ENCODE peak calls at places on chromosomes 12 and 14, in five cellular contexts. V is ovary, M is dorsolateral prefrontal cortex, S is HCT116, I is lung. G is an unnamed sample.

GRCh38 chr14:60093606-60094005 is 1.9 kb downstream of the PCNX4 start:
- DNase-seq in V (no peak), M (no peak), S (no peak), I (no peak), G (no peak)

GRCh38 chr12:120230974-120231315 is 30.0 kb upstream of the RPLP0 start:
- DNase-seq in V (no peak), M (no peak), S (no peak), I (no peak), G (no peak)

GRCh38 chr14:68394113-68394718 is 398.7 kb downstream of the ZFP36L1 start:
- DNase-seq in V (peak), M (no peak), S (no peak), I (no peak), G (peak)

GRCh38 chr14:77098470-77099353 is 654 bp downstream of the CIPC start:
- DNase-seq in V (peak), M (peak), S (no peak), I (peak), G (peak)

GRCh38 chr14:24481622-24482324 is 26.3 kb downstream of the CMA1 start:
- DNase-seq in V (no peak), M (no peak), S (peak), I (peak), G (peak)

GRCh38 chr14:62066304-62066703 is 304.1 kb downstream of the SNAPC1 start:
- DNase-seq in V (no peak), M (no peak), S (no peak), I (no peak), G (no peak)

GRCh38 chr12:125120566-125120965 is 55.3 kb downstream of the AACS start:
- DNase-seq in V (no peak), M (no peak), S (no peak), I (no peak), G (no peak)

GRCh38 chr12:26238341-26239126 is 43.2 kb downstream of the SSPN start:
- DNase-seq in V (no peak), M (no peak), S (no peak), I (no peak), G (no peak)

GRCh38 chr14:90443161-90444076 is 46.6 kb downstream of the CALM1 start:
- DNase-seq in V (no peak), M (no peak), S (no peak), I (no peak), G (no peak)

GRCh38 chr14:86673523-86673969 is 1143.6 kb downstream of the FLRT2 start:
- DNase-seq in V (no peak), M (no peak), S (no peak), I (peak), G (no peak)

GRCh38 chr14:99246536-99247083 is 25.4 kb downstream of the BCL11B start:
- DNase-seq in V (no peak), M (no peak), S (no peak), I (no peak), G (no peak)

GRCh38 chr14:96176275-96176674 is 28.4 kb upstream of the BDKRB2 start:
- DNase-seq in V (no peak), M (no peak), S (no peak), I (no peak), G (peak)

GRCh38 chr14:76941544-76942287 is 86.8 kb downstream of the IRF2BPL start:
- DNase-seq in V (no peak), M (no peak), S (no peak), I (no peak), G (no peak)

GRCh38 chr14:74038015-74038859 is 19.1 kb downstream of the BBOF1 start:
- DNase-seq in V (no peak), M (no peak), S (no peak), I (no peak), G (no peak)

GRCh38 chr14:90643982-90644510 is 172.2 kb downstream of the TTC7B start:
- DNase-seq in V (no peak), M (no peak), S (no peak), I (no peak), G (no peak)

GRCh38 chr14:62604524-62604923 is 440.7 kb downstream of the KCNH5 start:
- DNase-seq in V (no peak), M (no peak), S (no peak), I (no peak), G (no peak)

GRCh38 chr12:31525496-31526157 is 65.3 kb downstream of the DENND5B start:
- DNase-seq in V (no peak), M (no peak), S (no peak), I (no peak), G (no peak)

GRCh38 chr12:58815235-58815634 is 105.1 kb downstream of the LRIG3 start:
- DNase-seq in V (no peak), M (no peak), S (no peak), I (no peak), G (no peak)

GRCh38 chr12:57332646-57333312 is 81.8 kb upstream of the STAC3 start:
- DNase-seq in V (no peak), M (no peak), S (no peak), I (no peak), G (no peak)

GRCh38 chr12:85182699-85183098 is 97.3 kb upstream of the ALX1 start:
- DNase-seq in V (no peak), M (no peak), S (no peak), I (no peak), G (peak)

GRCh38 chr14:105733081-105734065 is 207.0 kb downstream of the TMEM121 start:
- DNase-seq in V (no peak), M (no peak), S (no peak), I (no peak), G (no peak)

GRCh38 chr12:95173392-95174251 is 43.6 kb downstream of the FGD6 start:
- DNase-seq in V (peak), M (no peak), S (no peak), I (peak), G (peak)

GRCh38 chr14:61145258-61145902 is 135.8 kb downstream of the TMEM30B start:
- DNase-seq in V (no peak), M (no peak), S (no peak), I (peak), G (peak)

GRCh38 chr14:68285421-68286179 is 466.0 kb downstream of the RAD51B start:
- DNase-seq in V (no peak), M (no peak), S (no peak), I (no peak), G (no peak)

GRCh38 chr12:18965210-18965609 is 164.3 kb upstream of the PLEKHA5 start:
- DNase-seq in V (no peak), M (no peak), S (no peak), I (no peak), G (no peak)

GRCh38 chr12:129067482-129067881 is 214.2 kb downstream of the GLT1D1 start:
- DNase-seq in V (no peak), M (no peak), S (no peak), I (no peak), G (no peak)

GRCh38 chr12:115597157-115597712 is 680.3 kb downstream of the MED13L start:
- DNase-seq in V (no peak), M (no peak), S (peak), I (no peak), G (peak)

GRCh38 chr12:45907955-45908354 is 82.4 kb downstream of the SCAF11 start:
- DNase-seq in V (no peak), M (no peak), S (no peak), I (no peak), G (no peak)

GRCh38 chr12:13794706-13795105 is 186.7 kb downstream of the GRIN2B start:
- DNase-seq in V (no peak), M (no peak), S (no peak), I (no peak), G (no peak)

GRCh38 chr12:89949457-89950195 is 241.0 kb upstream of the ATP2B1 start:
- DNase-seq in V (no peak), M (no peak), S (no peak), I (no peak), G (peak)

GRCh38 chr14:95533391-95533821 is 1.4 kb upstream of the GLRX5 start:
- DNase-seq in V (peak), M (no peak), S (no peak), I (no peak), G (no peak)

GRCh38 chr12:95790025-95790911 is at the start of gene NTN4:
- DNase-seq in V (peak), M (no peak), S (no peak), I (peak), G (peak)

GRCh38 chr12:111295176-111295575 is 73.7 kb downstream of the PHETA1 start:
- DNase-seq in V (no peak), M (no peak), S (no peak), I (no peak), G (no peak)

GRCh38 chr12:111293266-111294009 is 75.5 kb downstream of the PHETA1 start:
- DNase-seq in V (no peak), M (no peak), S (no peak), I (no peak), G (no peak)

GRCh38 chr12:111296906-111297463 is 71.9 kb downstream of the PHETA1 start:
- DNase-seq in V (no peak), M (no peak), S (no peak), I (no peak), G (no peak)

GRCh38 chr12:111298583-111299436 is 70.1 kb downstream of the PHETA1 start:
- DNase-seq in V (no peak), M (peak), S (peak), I (no peak), G (peak)

GRCh38 chr12:111297703-111298426 is 71.0 kb downstream of the PHETA1 start:
- DNase-seq in V (no peak), M (no peak), S (no peak), I (no peak), G (no peak)
- TF ChIP-seq CTCF in V (no peak), M (no peak), S (peak), I (no peak), G (no peak)

GRCh38 chr14:22667881-22668280 is 23.7 kb upstream of the OR6J1 start:
- DNase-seq in V (no peak), M (no peak), S (no peak), I (no peak), G (no peak)
- H3K4me3 ChIP-seq in V (no peak), M (no peak), S (no peak), I (no peak), G (no peak)

DNA sequence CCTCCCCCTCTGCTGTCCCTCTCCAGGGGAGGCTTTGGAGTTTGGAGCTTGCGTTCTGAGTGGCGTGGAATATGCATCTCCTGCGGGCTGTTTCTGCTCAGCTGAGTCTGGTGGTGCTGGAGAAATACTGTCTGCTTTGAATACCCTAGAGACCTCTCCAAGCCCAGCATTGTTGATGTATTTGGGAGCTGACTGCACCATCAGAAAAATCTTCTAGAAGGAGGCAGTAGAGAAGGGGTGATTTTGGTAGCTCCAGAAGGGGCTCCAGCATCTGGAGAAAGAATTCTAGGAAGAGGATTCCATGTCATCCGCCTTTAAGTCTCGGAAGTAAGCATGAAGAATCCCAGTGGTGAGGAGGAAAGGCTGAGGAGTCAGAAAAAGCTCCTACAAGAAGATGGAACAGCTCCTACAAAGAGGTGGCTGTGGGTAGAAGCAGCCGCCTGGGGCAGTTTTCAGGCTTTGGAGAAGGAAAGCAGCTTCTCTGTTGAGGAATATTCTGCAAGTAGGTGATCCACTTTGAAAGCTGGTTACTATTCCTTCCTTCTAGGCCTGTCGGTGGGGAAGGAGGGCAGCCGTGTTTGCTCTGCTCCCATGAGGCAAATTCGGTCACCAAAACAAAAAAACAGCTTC is 9.7 kb downstream of the MLXIP start:
- DNase-seq in V (no peak), M (no peak), S (no peak), I (no peak), G (no peak)
- TF ChIP-seq CTCF in V (no peak), M (no peak), S (no peak), I (no peak), G (no peak)

GRCh38 chr12:9868271-9868815 is 811 bp downstream of the CLEC2B start:
- DNase-seq in V (no peak), M (no peak), S (no peak), I (no peak), G (no peak)
- H3K4me3 ChIP-seq in V (peak), M (peak), S (no peak), I (no peak), G (peak)

GRCh38 chr12:9751204-9752144 is 9.2 kb downstream of the CD69 start:
- DNase-seq in V (no peak), M (no peak), S (peak), I (no peak), G (peak)
- TF ChIP-seq CTCF in V (peak), M (no peak), S (peak), I (peak), G (peak)

GRCh38 chr12:121888083-121888477 is 510 bp upstream of the PSMD9 start:
- DNase-seq in V (no peak), M (no peak), S (no peak), I (no peak), G (no peak)
- H3K4me3 ChIP-seq in V (peak), M (peak), S (peak), I (peak), G (peak)

DNA sequence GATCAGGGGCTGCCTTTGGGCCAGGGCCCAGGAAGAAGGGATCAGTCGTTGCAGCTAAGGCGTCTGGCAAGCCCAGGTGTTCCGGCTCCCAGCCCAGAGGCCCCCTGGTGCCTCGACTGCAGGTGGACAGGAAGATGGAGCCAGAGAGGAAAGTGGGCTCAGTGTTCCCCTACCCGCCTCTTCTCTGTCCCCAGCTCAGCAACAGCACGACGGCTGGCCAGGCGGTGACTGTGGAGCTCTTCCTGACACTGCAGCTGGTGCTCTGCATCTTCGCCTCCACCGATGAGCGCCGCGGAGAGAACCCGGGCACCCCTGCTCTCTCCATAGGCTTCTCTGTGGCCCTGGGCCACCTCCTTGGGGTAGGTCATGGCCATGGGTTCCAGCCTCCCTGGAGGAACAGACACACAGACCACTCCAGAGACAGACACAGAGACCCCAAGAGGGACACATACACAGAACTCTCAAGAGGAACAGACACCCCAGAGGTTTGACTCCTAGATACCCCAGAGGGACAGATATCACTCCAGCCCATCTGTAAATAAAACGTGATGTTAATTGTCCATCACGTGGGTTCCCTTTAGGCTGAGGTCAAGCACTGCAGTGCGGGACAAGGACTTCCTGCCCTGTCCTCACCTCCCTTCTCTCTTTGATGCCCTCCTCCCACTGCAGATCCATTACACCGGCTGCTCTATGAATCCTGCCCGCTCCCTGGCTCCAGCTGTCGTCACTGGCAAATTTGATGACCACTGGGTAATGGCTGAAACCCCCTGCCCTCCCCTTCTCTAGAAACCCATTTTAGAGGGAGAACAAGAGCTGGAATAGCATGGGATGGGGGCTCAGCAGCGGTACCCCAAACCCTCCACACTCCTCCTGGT is 3.7 kb downstream of the AQP2 start:
- DNase-seq in V (no peak), M (no peak), S (no peak), I (no peak), G (no peak)
- TF ChIP-seq CTCF in V (no peak), M (no peak), S (no peak), I (no peak), G (no peak)

GRCh38 chr14:53963491-53964227 is 7.0 kb upstream of the BMP4 start:
- DNase-seq in V (peak), M (no peak), S (no peak), I (peak), G (peak)

GRCh38 chr14:53967606-53968005 is 11.0 kb upstream of the BMP4 start:
- DNase-seq in V (no peak), M (no peak), S (no peak), I (no peak), G (no peak)

GRCh38 chr14:53957739-53958138 is 1.1 kb upstream of the BMP4 start:
- DNase-seq in V (no peak), M (no peak), S (no peak), I (no peak), G (no peak)

GRCh38 chr14:53964249-53964648 is 7.6 kb upstream of the BMP4 start:
- DNase-seq in V (no peak), M (no peak), S (no peak), I (no peak), G (no peak)

DNA sequence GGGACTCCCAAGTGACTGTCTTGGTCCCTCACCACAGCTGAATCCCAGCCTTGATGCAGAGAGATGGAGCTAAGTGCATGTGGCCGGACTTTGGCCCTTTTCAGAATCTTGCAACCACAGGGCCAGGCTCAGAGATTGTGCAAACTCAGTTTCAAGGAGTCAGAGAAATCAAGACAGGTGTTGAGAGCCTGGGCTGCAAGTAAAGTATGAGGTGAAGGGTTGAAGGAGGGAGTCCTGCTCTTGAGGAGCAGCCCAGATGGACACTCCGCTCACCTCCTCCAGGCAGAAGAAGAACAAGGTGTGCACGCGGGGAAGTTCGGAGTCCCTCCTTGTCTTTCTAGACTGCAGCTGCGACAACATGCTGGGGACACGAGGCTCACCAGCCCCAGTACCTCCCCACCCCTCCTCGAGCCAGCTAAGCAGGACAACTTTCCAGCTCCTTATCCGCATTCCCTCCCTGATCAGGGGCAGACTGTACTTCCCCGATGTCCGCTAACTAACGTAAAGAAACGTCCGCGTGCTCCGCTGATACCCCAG is 6.4 kb upstream of the BMP4 start:
- DNase-seq in V (no peak), M (no peak), S (no peak), I (no peak), G (no peak)
- H3K4me3 ChIP-seq in V (peak), M (peak), S (peak), I (no peak), G (peak)

G was measured in foreskin fibroblast.